ENCODE peak calls at places on chromosomes 12 and 14, in eight cellular contexts. B, R, V, L, W, G, O and K are unnamed samples.
A peak's percentile ranks its signal among the peaks of the same experiment; 100 is the strongest.

GRCh38 chr12:96172981-96173380 is 21.2 kb upstream of the ELK3 start:
- DNase-seq in B (no peak), R (no peak), V (no peak), L (no peak), W (no peak), G (no peak), O (no peak), K (no peak)

GRCh38 chr12:63410197-63410596 is 258.1 kb downstream of the DPY19L2 start:
- DNase-seq in B (no peak), R (peak; percentile 5), V (no peak), L (no peak), W (no peak), G (no peak), O (no peak), K (no peak)

GRCh38 chr14:78863143-78863542 is 693.0 kb downstream of the NRXN3 start:
- DNase-seq in B (no peak), R (peak; percentile 49), V (peak; percentile 40), L (no peak), W (no peak), G (peak; percentile 31), O (no peak), K (no peak)

GRCh38 chr14:92253381-92253894 is 69.5 kb upstream of the SLC24A4 start:
- DNase-seq in B (no peak), R (peak; percentile 28), V (no peak), L (no peak), W (no peak), G (no peak), O (no peak), K (no peak)

GRCh38 chr14:39827901-39828655 is 395.8 kb upstream of the FBXO33 start:
- DNase-seq in B (no peak), R (no peak), V (no peak), L (no peak), W (peak; percentile 5), G (no peak), O (no peak), K (no peak)

GRCh38 chr12:79378496-79378895 is 312.3 kb downstream of the PAWR start:
- DNase-seq in B (no peak), R (peak; percentile 74), V (peak; percentile 55), L (no peak), W (no peak), G (peak; percentile 49), O (no peak), K (no peak)

GRCh38 chr14:45810152-45810872 is 557.3 kb upstream of the MIS18BP1 start:
- DNase-seq in B (no peak), R (peak; percentile 1), V (no peak), L (no peak), W (no peak), G (no peak), O (no peak), K (no peak)

GRCh38 chr12:91577586-91578539 is 395.2 kb upstream of the DCN start:
- DNase-seq in B (no peak), R (peak; percentile 54), V (peak; percentile 45), L (no peak), W (no peak), G (peak; percentile 45), O (peak; percentile 33), K (no peak)

GRCh38 chr14:96309128-96309906 is 53.3 kb downstream of the BDKRB1 start:
- DNase-seq in B (peak; percentile 33), R (no peak), V (no peak), L (no peak), W (no peak), G (no peak), O (no peak), K (no peak)

GRCh38 chr14:94462763-94463572 is 10.4 kb upstream of the SERPINA11 start:
- DNase-seq in B (no peak), R (no peak), V (no peak), L (peak; percentile 26), W (no peak), G (no peak), O (no peak), K (no peak)

GRCh38 chr14:26290007-26290530 is 307.8 kb downstream of the NOVA1 start:
- DNase-seq in B (no peak), R (peak; percentile 36), V (peak; percentile 32), L (no peak), W (no peak), G (peak; percentile 37), O (no peak), K (no peak)

GRCh38 chr14:100158566-100159106 is 809 bp downstream of the DEGS2 start:
- DNase-seq in B (no peak), R (no peak), V (no peak), L (no peak), W (no peak), G (no peak), O (no peak), K (no peak)

GRCh38 chr12:52245259-52245961 is 12.4 kb downstream of the KRT7 start:
- DNase-seq in B (no peak), R (no peak), V (no peak), L (no peak), W (no peak), G (no peak), O (no peak), K (no peak)

DNA sequence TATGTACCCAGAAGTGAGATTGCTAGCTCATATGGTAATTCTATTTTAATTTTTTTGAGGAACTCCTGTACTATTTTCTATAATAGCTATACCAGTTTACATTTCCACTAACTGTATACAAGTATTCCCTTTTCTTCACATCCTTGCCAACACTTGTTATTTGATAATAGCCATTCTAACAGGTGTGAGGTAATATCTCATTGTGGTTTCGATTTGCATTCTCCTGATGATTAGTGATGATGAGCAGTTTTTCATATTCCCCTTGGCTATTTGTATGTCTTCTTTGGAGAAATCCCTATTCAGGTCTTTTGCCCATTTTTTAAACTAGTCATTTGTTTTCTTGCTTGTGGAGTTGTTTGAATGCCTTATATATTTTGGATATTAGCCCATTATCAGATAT is 121.3 kb downstream of the BBS10 start:
- DNase-seq in B (no peak), R (no peak), V (no peak), L (no peak), W (no peak), G (no peak), O (no peak), K (no peak)
- H3K4me3 ChIP-seq in B (no peak overlapping the region), R (no peak overlapping the region), V (no peak overlapping the region), L (no peak overlapping the region), W (no peak overlapping the region), G (no peak overlapping the region), O (no peak overlapping the region), K (no peak overlapping the region)

DNA sequence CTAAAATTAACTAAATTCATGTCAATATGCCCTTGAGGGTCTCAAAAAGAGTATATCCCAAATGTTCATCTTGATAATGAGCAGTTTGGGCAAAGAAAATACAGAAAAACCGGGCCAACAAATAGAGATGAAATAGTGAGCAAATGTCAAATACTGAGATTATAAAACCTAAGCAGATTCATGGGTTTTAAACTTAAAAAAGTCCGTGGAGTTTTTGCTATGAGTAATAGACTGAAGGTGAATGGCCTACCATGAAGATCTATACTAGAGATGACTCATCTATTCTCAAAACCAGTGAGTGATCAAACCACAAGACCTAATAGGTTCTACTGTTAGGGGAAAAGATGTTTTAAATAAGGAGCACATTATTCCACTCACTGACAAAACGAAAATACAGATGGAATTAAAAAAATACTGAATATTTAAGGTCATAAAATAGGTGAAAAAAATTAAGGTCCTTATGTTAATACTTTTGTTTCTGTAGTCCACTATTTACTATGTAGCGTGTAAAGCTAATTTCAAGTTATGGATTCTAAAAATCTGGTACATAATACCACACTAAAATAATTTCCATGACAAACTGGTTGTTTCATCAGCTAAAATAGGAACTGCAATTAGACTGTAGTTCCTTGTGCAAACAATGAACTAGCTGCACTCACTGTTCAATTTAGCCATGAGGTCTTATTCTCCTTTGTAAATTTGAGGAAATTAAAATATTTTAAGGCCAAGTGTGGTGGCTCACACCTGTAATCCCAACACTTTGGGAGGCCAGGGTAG is 5.0 kb downstream of the HNRNPC start:
- DNase-seq in B (no peak), R (peak; percentile 88), V (peak; percentile 88), L (no peak), W (no peak), G (peak; percentile 66), O (peak; percentile 46), K (no peak)
- H3K4me3 ChIP-seq in B (no peak overlapping the region), R (no peak overlapping the region), V (no peak overlapping the region), L (no peak overlapping the region), W (peak overlapping the region; percentile 35), G (no peak overlapping the region), O (peak overlapping the region; percentile 4), K (no peak overlapping the region)

DNA sequence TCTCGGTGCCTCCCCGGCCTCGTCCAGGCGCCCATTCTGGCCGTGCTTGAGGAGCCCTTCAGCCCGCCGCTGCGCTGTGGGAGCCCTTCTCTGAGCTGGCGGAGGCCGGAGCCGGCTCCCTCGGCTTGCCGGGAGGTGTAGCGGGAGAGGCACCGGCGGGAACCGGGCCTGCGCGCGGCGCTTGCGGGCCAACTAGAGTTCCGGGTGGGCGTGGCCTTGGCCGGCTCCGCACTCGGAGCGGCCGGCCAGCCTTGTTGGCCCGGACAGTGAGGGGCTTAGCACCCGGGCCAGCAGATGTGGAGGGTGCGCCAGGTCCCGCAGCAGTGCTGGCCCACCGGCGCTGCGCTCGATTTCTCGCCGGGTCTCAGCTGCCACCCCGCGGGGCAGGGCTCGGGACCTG is 168.7 kb upstream of the RPL10L start:
- DNase-seq in B (no peak), R (no peak), V (no peak), L (no peak), W (no peak), G (no peak), O (no peak), K (no peak)
- H3K4me3 ChIP-seq in B (no peak overlapping the region), R (no peak overlapping the region), V (no peak overlapping the region), L (no peak overlapping the region), W (no peak overlapping the region), G (no peak overlapping the region), O (no peak overlapping the region), K (no peak overlapping the region)

DNA sequence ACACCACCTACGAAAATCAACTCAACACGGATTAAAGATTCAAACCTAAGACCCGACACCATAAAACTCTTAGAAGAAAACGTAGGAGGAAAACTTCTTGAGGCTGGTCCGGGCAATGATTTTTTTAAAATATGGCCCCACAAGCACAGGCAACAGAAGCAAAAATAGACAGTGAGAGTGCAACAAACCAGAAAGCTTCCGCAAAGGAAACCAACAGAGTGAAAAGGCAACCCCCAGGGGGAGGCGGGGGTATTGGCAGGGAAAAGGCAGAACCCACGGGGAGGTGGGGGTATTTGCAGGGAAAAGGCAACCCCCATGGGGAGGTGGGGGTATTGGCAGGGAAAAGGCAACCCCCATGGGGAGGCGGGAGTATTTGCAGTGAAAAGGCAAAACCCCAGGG is 20.5 kb upstream of the FBRSL1 start:
- DNase-seq in B (no peak), R (no peak), V (no peak), L (no peak), W (peak; percentile 24), G (no peak), O (no peak), K (no peak)
- H3K4me3 ChIP-seq in B (no peak overlapping the region), R (no peak overlapping the region), V (no peak overlapping the region), L (no peak overlapping the region), W (peak overlapping the region; percentile 18), G (no peak overlapping the region), O (no peak overlapping the region), K (no peak overlapping the region)

DNA sequence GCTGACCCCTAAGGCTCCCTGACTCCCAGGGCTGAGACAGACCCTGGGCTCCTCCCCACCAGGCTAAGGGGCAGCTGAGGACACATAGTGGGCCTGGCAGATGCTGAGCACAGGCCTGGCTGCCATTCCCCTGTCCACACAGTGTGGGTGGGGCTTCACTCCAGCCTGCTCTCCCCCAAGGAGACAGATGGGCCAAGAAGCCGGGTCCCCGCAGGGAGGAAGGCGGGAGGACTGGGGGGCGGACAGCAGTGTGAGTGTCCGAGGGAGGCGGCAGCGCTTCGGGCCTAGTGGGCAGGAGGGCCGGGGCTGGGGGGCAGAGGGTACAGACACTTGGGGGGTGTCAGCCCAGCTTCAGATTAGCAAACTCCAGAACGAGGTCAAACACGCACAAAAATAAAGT is 32.0 kb downstream of the RFLNA start:
- DNase-seq in B (no peak), R (no peak), V (no peak), L (no peak), W (no peak), G (no peak), O (no peak), K (no peak)
- H3K4me3 ChIP-seq in B (no peak overlapping the region), R (no peak overlapping the region), V (no peak overlapping the region), L (no peak overlapping the region), W (no peak overlapping the region), G (no peak overlapping the region), O (no peak overlapping the region), K (no peak overlapping the region)